ENCODE peak calls at places on chromosomes 6 and 20, in five cellular contexts. P, R, K, X and D are unnamed samples.

GRCh38 chr6:151303231-151303630 is 63.5 kb downstream of the AKAP12 start:
- DNase-seq in P (no peak), R (no peak), K (no peak), X (no peak), D (no peak)

GRCh38 chr6:19852090-19852457 is 14.9 kb downstream of the ID4 start:
- DNase-seq in P (no peak), R (no peak), K (no peak), X (no peak), D (no peak)

GRCh38 chr6:108621117-108621516 is 60.4 kb downstream of the FOXO3 start:
- DNase-seq in P (no peak), R (no peak), K (no peak), X (peak; percentile 28), D (no peak)

GRCh38 chr6:136647363-136647763 is 97.1 kb upstream of the MAP7 start:
- DNase-seq in P (no peak), R (peak; percentile 20), K (no peak), X (peak; percentile 67), D (no peak)

GRCh38 chr6:158654960-158655485 is 5.2 kb downstream of the SYTL3 start:
- DNase-seq in P (no peak), R (no peak), K (no peak), X (peak; percentile 49), D (no peak)

GRCh38 chr6:90284745-90285481 is 11.7 kb downstream of the BACH2 start:
- DNase-seq in P (no peak), R (no peak), K (no peak), X (no peak), D (no peak)

GRCh38 chr20:61933481-61933950 is 132.2 kb downstream of the TAF4 start:
- DNase-seq in P (no peak), R (no peak), K (no peak), X (no peak), D (no peak)

GRCh38 chr6:107670792-107671199 is 153.3 kb downstream of the SCML4 start:
- DNase-seq in P (peak; percentile 39), R (no peak), K (peak; percentile 49), X (peak; percentile 51), D (peak; percentile 68)

GRCh38 chr6:24666097-24666615 is 543 bp downstream of the TDP2 start:
- DNase-seq in P (no peak), R (peak; percentile 25), K (peak; percentile 62), X (peak; percentile 26), D (no peak)

GRCh38 chr6:151482290-151482689 is 11.5 kb upstream of the CCDC170 start:
- DNase-seq in P (no peak), R (no peak), K (no peak), X (peak; percentile 36), D (peak; percentile 16)

GRCh38 chr6:45184937-45185336 is 143.2 kb upstream of the RUNX2 start:
- DNase-seq in P (no peak), R (no peak), K (no peak), X (no peak), D (no peak)

GRCh38 chr6:106534564-106534982 is 94.7 kb downstream of the RTN4IP1 start:
- DNase-seq in P (no peak), R (no peak), K (no peak), X (no peak), D (no peak)

GRCh38 chr20:51368461-51369211 is 173.9 kb downstream of the NFATC2 start:
- DNase-seq in P (no peak), R (no peak), K (no peak), X (no peak), D (no peak)

GRCh38 chr6:15287670-15288069 is 41.8 kb downstream of the JARID2 start:
- DNase-seq in P (no peak), R (no peak), K (no peak), X (no peak), D (peak; percentile 66)

GRCh38 chr20:2759143-2759542 is 41.3 kb downstream of the CPXM1 start:
- DNase-seq in P (no peak), R (no peak), K (no peak), X (no peak), D (no peak)

GRCh38 chr6:46098678-46099077 is 31.1 kb upstream of the ENPP4 start:
- DNase-seq in P (peak; percentile 77), R (no peak), K (peak; percentile 53), X (no peak), D (no peak)